ENCODE peak calls at places on chromosome 21, in six cellular contexts. V, M, Y, S, B and T are unnamed samples.
A peak's percentile ranks its signal among the peaks of the same experiment; 100 is the strongest.

GRCh38 chr21:42925114-42925907 is at the start of gene ERVH48-1:
- DNase-seq in M (peak; percentile 68), S (peak; percentile 53), V (no peak), B (no peak), Y (no peak), T (no peak)

GRCh38 chr21:33754493-33754892 is 112.2 kb downstream of the ITSN1 start:
- DNase-seq in Y (no peak), B (no peak), M (no peak), S (no peak), V (no peak), T (no peak)

GRCh38 chr21:37006521-37007291 is at the start of gene RIPPLY3:
- DNase-seq in Y (no peak), B (no peak), M (peak; percentile 38), V (peak; percentile 29), S (no peak), T (no peak)

GRCh38 chr21:44871576-44872265 is 1.8 kb downstream of the PTTG1IP start:
- DNase-seq in Y (no peak), V (peak; percentile 39), M (no peak), S (peak; percentile 50), B (peak; percentile 71), T (peak; percentile 58)

GRCh38 chr21:44312089-44312488 is 12.2 kb downstream of the PFKL start:
- DNase-seq in V (no peak), Y (no peak), M (no peak), S (no peak), B (no peak), T (no peak)

GRCh38 chr21:39669976-39670671 is 57.4 kb downstream of the B3GALT5 start:
- DNase-seq in B (no peak), V (no peak), M (no peak), S (no peak), Y (no peak), T (no peak)

GRCh38 chr21:44594406-44594916 is 2.2 kb upstream of the KRTAP10-6 start:
- DNase-seq in S (no peak), V (no peak), B (no peak), M (no peak), Y (no peak), T (no peak)

GRCh38 chr21:25169370-25169769 is 437.9 kb downstream of the MRPL39 start:
- DNase-seq in S (no peak), B (no peak), V (no peak), M (no peak), Y (no peak), T (no peak)

GRCh38 chr21:36839735-36840134 is 126.7 kb downstream of the HLCS start:
- DNase-seq in V (no peak), B (no peak), S (no peak), M (no peak), Y (no peak), T (no peak)

GRCh38 chr21:46208761-46209721 is 19.5 kb downstream of the LSS start:
- DNase-seq in S (no peak), Y (no peak), V (no peak), M (no peak), B (no peak), T (no peak)

GRCh38 chr21:43703068-43703880 is 15.7 kb upstream of the PDXK start:
- DNase-seq in S (peak; percentile 73), B (peak; percentile 57), M (peak; percentile 91), Y (no peak), V (no peak), T (no peak)

GRCh38 chr21:44370027-44370735 is 16.8 kb downstream of the TRPM2 start:
- DNase-seq in Y (no peak), M (no peak), B (peak; percentile 54), S (peak; percentile 50), V (peak; percentile 24), T (no peak)

GRCh38 chr21:31786164-31786920 is 54.4 kb upstream of the SCAF4 start:
- DNase-seq in B (no peak), M (no peak), V (no peak), S (no peak), Y (no peak), T (no peak)

GRCh38 chr21:45341261-45341660 is 53.6 kb upstream of the POFUT2 start:
- DNase-seq in V (no peak), S (no peak), B (no peak), Y (no peak), M (no peak), T (no peak)

GRCh38 chr21:25518491-25518911 is 88.8 kb downstream of the MRPL39 start:
- DNase-seq in M (peak; percentile 4), B (no peak), S (no peak), V (no peak), Y (no peak), T (no peak)

GRCh38 chr21:42209801-42210479 is 9.0 kb upstream of the ABCG1 start:
- DNase-seq in B (no peak), S (no peak), V (peak; percentile 43), M (no peak), Y (no peak), T (peak; percentile 61)

GRCh38 chr21:35204850-35205564 is 155.9 kb upstream of the RUNX1 start:
- DNase-seq in B (no peak), S (peak; percentile 85), M (peak; percentile 73), Y (no peak), V (no peak), T (peak; percentile 96)

GRCh38 chr21:33266784-33267135 is 593 bp downstream of the IL10RB start:
- DNase-seq in V (no peak), M (no peak), B (no peak), Y (no peak), S (no peak), T (no peak)

GRCh38 chr21:34949499-34949898 is 99.6 kb downstream of the RUNX1 start:
- DNase-seq in M (no peak), S (no peak), V (no peak), B (no peak), Y (no peak), T (no peak)

GRCh38 chr21:46003575-46004007 is 22.0 kb downstream of the COL6A1 start:
- DNase-seq in Y (no peak), V (no peak), B (no peak), M (no peak), S (no peak), T (no peak)

GRCh38 chr21:43835861-43836260 is 29.2 kb upstream of the AGPAT3 start:
- DNase-seq in B (no peak), V (no peak), Y (no peak), S (no peak), M (no peak), T (no peak)

GRCh38 chr21:44603911-44604310 is 3.5 kb downstream of the KRTAP10-7 start:
- DNase-seq in V (no peak), Y (no peak), B (no peak), M (no peak), S (no peak), T (no peak)

DNA sequence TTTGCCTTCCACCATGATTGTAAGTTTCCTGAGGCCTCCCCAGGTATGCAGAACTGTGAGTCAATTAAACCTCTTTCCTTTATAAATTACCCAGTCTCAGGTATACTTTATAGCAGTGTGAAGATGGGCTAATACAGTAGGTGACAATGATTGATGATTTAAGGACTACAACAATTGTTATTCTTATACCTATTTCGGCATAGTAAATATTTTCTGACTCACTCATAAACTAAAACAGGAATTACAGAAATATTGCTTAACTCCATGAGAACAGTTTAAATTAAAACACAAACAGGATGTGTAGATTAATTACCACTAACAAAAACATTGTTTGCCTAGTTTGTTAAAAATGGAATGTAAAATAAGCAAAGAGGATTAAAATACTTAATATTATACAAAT is 839.9 kb downstream of the LTN1 start:
- DNase-seq in S (no peak), Y (no peak), B (no peak), V (no peak), M (no peak), T (no peak)
- TF ChIP-seq MYC in S (no peak), Y (no peak), B (no peak), V (no peak), M (no peak), T (no peak)

GRCh38 chr21:38506606-38507331 is 8.5 kb upstream of the ERG start:
- DNase-seq in B (no peak), V (no peak), S (no peak), Y (no peak), M (peak; percentile 64), T (peak; percentile 57)

GRCh38 chr21:38507374-38507942 is 9.2 kb upstream of the ERG start:
- DNase-seq in Y (no peak), S (no peak), B (no peak), M (no peak), V (no peak), T (no peak)

GRCh38 chr21:38504056-38504455 is 5.8 kb upstream of the ERG start:
- DNase-seq in V (no peak), Y (no peak), M (no peak), S (no peak), B (no peak), T (no peak)

GRCh38 chr21:38503588-38503987 is 5.3 kb upstream of the ERG start:
- DNase-seq in M (no peak), B (no peak), V (no peak), S (no peak), Y (no peak), T (peak; percentile 97)

DNA sequence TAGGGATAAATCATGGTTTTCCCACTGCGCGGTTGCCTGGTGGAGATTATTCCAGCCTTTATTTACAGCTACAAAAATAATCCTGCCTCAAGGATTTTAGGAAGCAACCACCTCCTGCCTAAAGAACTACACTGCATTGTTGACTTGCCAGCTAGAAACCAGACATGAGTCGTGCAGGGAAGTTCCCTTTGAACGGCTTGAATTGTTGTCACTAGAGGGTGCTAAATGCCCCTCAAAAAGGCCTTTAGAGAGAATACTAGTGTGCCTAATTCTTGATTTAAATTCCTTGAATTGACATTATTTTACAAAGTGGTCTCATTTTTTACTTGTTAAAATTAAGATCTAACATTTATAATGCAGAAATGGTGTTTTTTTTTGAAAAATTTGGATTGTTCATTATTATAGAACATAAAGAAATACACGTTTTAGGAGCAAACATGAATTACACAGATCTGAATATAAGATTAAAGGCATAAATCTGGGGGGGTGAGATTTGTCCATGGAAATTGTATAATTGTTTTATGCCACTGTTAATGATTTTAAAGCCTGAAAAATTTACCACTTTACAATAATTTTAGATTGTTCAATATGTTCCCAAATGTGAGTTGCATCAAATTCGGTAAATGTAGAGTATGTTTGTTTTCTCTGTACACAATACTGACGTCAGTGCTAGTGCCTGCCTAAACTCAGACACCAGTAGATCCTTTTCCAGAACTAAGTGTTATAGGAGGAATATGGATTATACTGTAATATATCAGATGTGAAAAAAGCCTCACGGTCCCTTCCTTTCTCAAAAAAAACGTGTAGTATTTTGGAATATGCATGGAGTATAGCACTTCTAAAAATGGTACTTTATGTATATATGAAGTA is 7.6 kb upstream of the ERG start:
- DNase-seq in S (peak; percentile 60), M (peak; percentile 75), V (peak; percentile 56), Y (no peak), B (peak; percentile 62), T (peak; percentile 93)
- TF ChIP-seq MYC in S (no peak), M (no peak), V (no peak), Y (no peak), B (no peak), T (no peak)

GRCh38 chr21:15018382-15018781 is 46.4 kb downstream of the NRIP1 start:
- DNase-seq in S (no peak), V (no peak), B (no peak), Y (no peak), M (no peak), T (no peak)
- TF ChIP-seq MYC in S (no peak), V (no peak), B (no peak), Y (no peak), M (no peak), T (no peak)

DNA sequence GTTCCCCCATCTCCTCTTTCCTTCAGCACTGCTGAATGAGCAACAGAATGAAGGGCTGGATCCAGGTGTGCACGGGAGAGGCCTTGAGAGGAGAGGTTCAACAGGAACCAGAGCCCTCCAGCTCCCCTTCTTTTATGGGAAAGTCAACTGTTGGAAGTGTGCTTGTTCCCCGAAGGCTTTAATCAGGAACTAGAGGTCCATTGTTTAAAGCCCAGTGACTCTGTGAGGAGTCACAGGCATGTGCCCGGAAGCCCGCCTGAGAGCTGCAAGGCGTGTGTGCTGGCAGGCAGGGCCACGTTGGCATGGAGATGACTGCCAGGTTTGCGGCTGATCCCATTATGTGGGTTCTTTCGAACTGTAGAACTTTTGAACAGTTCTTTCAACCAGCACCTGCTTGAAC is 3.2 kb downstream of the BACE2 start:
- DNase-seq in S (no peak), Y (no peak), V (no peak), B (no peak), M (no peak), T (peak; percentile 69)
- TF ChIP-seq MYC in S (no peak), Y (no peak), V (no peak), B (no peak), M (no peak), T (no peak)